ENCODE peak calls at places on chromosomes 11 and 22, in seven cellular contexts. S is T-helper 9 cell; M is left cardiac atrium; B is activated T-cell treated with anti-CD3 and anti-CD28 coated beads for 24 hours; O is Calu3; E is activated CD8-positive, alpha-beta memory T cell treated with anti-CD3 and anti-CD28 coated beads, Interleukin-2, amount 50 U/mL, for 4 hours; F is HS-5. J is an unnamed sample.

GRCh38 chr11:34149786-34150185 is 44.4 kb downstream of the NAT10 start:
- DNase-seq in B (no peak), M (no peak), E (no peak), F (no peak), O (peak), S (no peak), J (no peak)

GRCh38 chr22:30606455-30607299 is at the start of gene TCN2:
- DNase-seq in E (no peak), S (peak), M (peak), F (no peak), O (peak), B (peak), J (peak)

GRCh38 chr22:46357186-46357500 is 21.6 kb downstream of the TRMU start:
- DNase-seq in O (no peak), F (no peak), M (peak), B (no peak), S (no peak), E (no peak), J (no peak)

GRCh38 chr11:47564933-47565339 is 463 bp upstream of the PTPMT1 start:
- DNase-seq in O (no peak), S (no peak), E (no peak), B (no peak), F (no peak), M (no peak), J (no peak)

GRCh38 chr11:119641991-119642745 is 86.8 kb downstream of the NECTIN1 start:
- DNase-seq in M (no peak), E (no peak), F (no peak), S (no peak), B (no peak), O (peak), J (no peak)

GRCh38 chr11:44559207-44559943 is 6.1 kb upstream of the CD82 start:
- DNase-seq in E (no peak), O (no peak), M (no peak), F (no peak), S (no peak), B (no peak), J (no peak)

GRCh38 chr11:34086554-34087278 is 18.7 kb upstream of the NAT10 start:
- DNase-seq in E (no peak), F (no peak), B (no peak), M (no peak), O (no peak), S (no peak), J (no peak)

GRCh38 chr22:22687638-22688500 is 43.5 kb downstream of the GGTLC2 start:
- DNase-seq in M (no peak), O (peak), S (no peak), B (no peak), E (no peak), F (no peak), J (no peak)

GRCh38 chr11:58075781-58076180 is 45.0 kb downstream of the OR6Q1 start:
- DNase-seq in B (no peak), S (no peak), O (peak), E (no peak), M (no peak), F (no peak), J (no peak)

GRCh38 chr11:61334434-61335354 is 1.7 kb downstream of the TKFC start:
- DNase-seq in O (peak), S (no peak), E (no peak), F (no peak), B (no peak), M (no peak), J (no peak)

GRCh38 chr11:30683176-30683575 is 97.0 kb upstream of the MPPED2 start:
- DNase-seq in F (peak), E (no peak), S (no peak), O (no peak), M (no peak), B (no peak), J (no peak)

GRCh38 chr11:60991457-60991856 is 20.0 kb downstream of the CD6 start:
- DNase-seq in O (no peak), E (no peak), S (no peak), F (no peak), M (no peak), B (no peak), J (no peak)

GRCh38 chr11:74634537-74634936 is 42.2 kb downstream of the POLD3 start:
- DNase-seq in E (no peak), F (peak), O (peak), B (no peak), M (no peak), S (no peak), J (no peak)

GRCh38 chr11:62142921-62143320 is 19.1 kb downstream of the INCENP start:
- DNase-seq in F (no peak), O (no peak), M (peak), E (no peak), S (no peak), B (no peak), J (peak)

GRCh38 chr11:110250168-110250567 is 46.2 kb downstream of the RDX start:
- DNase-seq in E (no peak), S (no peak), F (no peak), M (no peak), B (no peak), O (no peak), J (no peak)

GRCh38 chr22:43876866-43877509 is 14.7 kb upstream of the SULT4A1 start:
- DNase-seq in M (no peak), F (no peak), O (no peak), E (no peak), B (no peak), S (no peak), J (no peak)

GRCh38 chr11:108635106-108635505 is 29.8 kb upstream of the DDX10 start:
- DNase-seq in M (no peak), O (no peak), B (no peak), F (no peak), E (no peak), S (no peak), J (no peak)

GRCh38 chr11:122584670-122585069 is 70.9 kb upstream of the UBASH3B start:
- DNase-seq in E (no peak), F (no peak), B (no peak), S (no peak), O (no peak), M (no peak), J (no peak)

GRCh38 chr11:44243633-44244343 is 66.2 kb downstream of the ALX4 start:
- DNase-seq in F (peak), O (no peak), B (no peak), M (no peak), S (no peak), E (no peak), J (no peak)

GRCh38 chr11:113474362-113475159 is 637 bp downstream of the DRD2 start:
- DNase-seq in B (peak), E (peak), M (peak), S (peak), F (peak), O (peak), J (peak)

GRCh38 chr11:32962016-32962415 is 53.7 kb upstream of the DEPDC7 start:
- DNase-seq in M (no peak), F (no peak), E (no peak), O (no peak), S (no peak), B (no peak), J (no peak)

GRCh38 chr22:29307658-29308147 is 1.3 kb downstream of the GAS2L1 start:
- DNase-seq in E (peak), S (no peak), F (no peak), O (no peak), M (no peak), B (no peak), J (no peak)

GRCh38 chr11:113256431-113257227 is 57.8 kb upstream of the TTC12 start:
- DNase-seq in O (no peak), B (no peak), F (no peak), S (no peak), M (peak), E (no peak), J (no peak)

GRCh38 chr11:126723665-126724045 is 276.9 kb downstream of the KIRREL3 start:
- DNase-seq in S (no peak), B (no peak), E (no peak), F (no peak), M (no peak), O (no peak), J (no peak)